ENCODE peak calls at places on chromosomes 12 and 14, in six cellular contexts. Y is upper lobe of right lung; K is activated T-cell treated with anti-CD3 and anti-CD28 coated beads for 1 hour; X is CD8-positive, alpha-beta T cell; J is ELR; F is HCEC 1CT. S is an unnamed sample.

GRCh38 chr12:85872497-85873091 is 1.5 kb upstream of the NTS start:
- DNase-seq in K (no peak), X (no peak), J (peak; percentile 77), F (peak; percentile 62), Y (no peak), S (no peak)

GRCh38 chr12:2582631-2583616 is 211.8 kb upstream of the FKBP4 start:
- DNase-seq in K (peak; percentile 20), J (peak; percentile 63), F (peak; percentile 25), X (peak; percentile 37), Y (peak; percentile 84), S (no peak)

GRCh38 chr12:109999983-110000505 is 814 bp downstream of the ANKRD13A start:
- DNase-seq in X (peak; percentile 16), K (no peak), F (peak; percentile 47), J (peak; percentile 61), Y (no peak), S (no peak)

GRCh38 chr12:19826988-19827550 is 387.8 kb downstream of the AEBP2 start:
- DNase-seq in J (no peak), F (no peak), K (no peak), X (no peak), Y (peak; percentile 53), S (no peak)

GRCh38 chr12:56593909-56594621 is 36.1 kb downstream of the BAZ2A start:
- DNase-seq in K (peak; percentile 51), Y (peak; percentile 68), X (peak; percentile 66), J (peak; percentile 84), F (peak; percentile 76), S (no peak)

GRCh38 chr12:29081101-29081500 is 68.0 kb upstream of the FAR2 start:
- DNase-seq in K (no peak), X (no peak), J (no peak), F (no peak), Y (no peak), S (no peak)

GRCh38 chr12:66555113-66555512 is 123.8 kb downstream of the GRIP1 start:
- DNase-seq in J (peak; percentile 62), F (no peak), K (no peak), Y (no peak), X (no peak), S (no peak)

GRCh38 chr12:24777359-24777758 is 171.5 kb downstream of the BCAT1 start:
- DNase-seq in K (no peak), J (no peak), F (no peak), X (no peak), Y (no peak), S (no peak)

GRCh38 chr12:87678453-87678852 is 350.7 kb downstream of the C12orf50 start:
- DNase-seq in K (no peak), X (no peak), F (peak; percentile 76), Y (no peak), J (peak; percentile 41), S (no peak)

GRCh38 chr12:53059434-53060063 is 9.7 kb downstream of the TNS2 start:
- DNase-seq in X (no peak), J (no peak), K (no peak), Y (no peak), F (no peak), S (peak; percentile 70)

GRCh38 chr14:61502459-61503093 is 181.2 kb downstream of the PRKCH start:
- DNase-seq in K (no peak), J (no peak), F (peak; percentile 10), Y (no peak), X (no peak), S (no peak)

GRCh38 chr12:66902020-66902419 is 223.1 kb upstream of the GRIP1 start:
- DNase-seq in F (no peak), J (no peak), X (no peak), Y (no peak), K (no peak), S (no peak)

GRCh38 chr12:54041097-54041690 is 8.3 kb downstream of the HOXC5 start:
- DNase-seq in F (no peak), Y (no peak), J (no peak), X (no peak), K (no peak), S (no peak)

S was measured in chondrocyte.